ENCODE peak calls at places on chromosome 2, in five cellular contexts. P is right lobe of liver; B is activated CD4-positive, alpha-beta T cell treated with anti-CD3 and anti-CD28 coated beads for 4 hours; X is T-cell; R is sciatic nerve. F is an unnamed sample.

GRCh38 chr2:49251766-49252165 is 97.5 kb upstream of the FSHR start:
- DNase-seq in P (no peak), B (no peak), X (no peak), R (no peak), F (no peak)

GRCh38 chr2:181123798-181124217 is 143.4 kb downstream of the UBE2E3 start:
- DNase-seq in P (no peak), B (peak; percentile 48), X (peak; percentile 60), R (no peak), F (no peak)

GRCh38 chr2:182761903-182762302 is 45.8 kb downstream of the DNAJC10 start:
- DNase-seq in P (no peak), B (no peak), X (no peak), R (no peak), F (no peak)

GRCh38 chr2:227402959-227403358 is 15.2 kb upstream of the SCYGR1 start:
- DNase-seq in P (no peak), B (no peak), X (no peak), R (no peak), F (no peak)

GRCh38 chr2:231241755-231242507 is 43.5 kb downstream of the ARMC9 start:
- DNase-seq in P (peak; percentile 62), B (no peak), X (no peak), R (no peak), F (no peak)

GRCh38 chr2:79389475-79389874 is 123.4 kb upstream of the CTNNA2 start:
- DNase-seq in P (no peak), B (no peak), X (no peak), R (no peak), F (no peak)

GRCh38 chr2:220006152-220006551 is 378.7 kb downstream of the SLC4A3 start:
- DNase-seq in P (no peak), B (no peak), X (no peak), R (no peak), F (no peak)

GRCh38 chr2:101762451-101763171 is 65.1 kb downstream of the MAP4K4 start:
- DNase-seq in P (no peak), B (no peak), X (no peak), R (no peak), F (no peak)

GRCh38 chr2:39516347-39517101 is 79.4 kb upstream of the MAP4K3 start:
- DNase-seq in P (no peak), B (no peak), X (no peak), R (no peak), F (peak; percentile 68)

GRCh38 chr2:226452768-226453167 is 346.9 kb downstream of the IRS1 start:
- DNase-seq in P (no peak), B (no peak), X (no peak), R (no peak), F (no peak)

GRCh38 chr2:111659361-111660281 is 224.4 kb downstream of the ANAPC1 start:
- DNase-seq in P (peak; percentile 85), B (no peak), X (no peak), R (peak; percentile 83), F (peak; percentile 78)

GRCh38 chr2:4937550-4937949 is 754.6 kb upstream of the SOX11 start:
- DNase-seq in P (no peak), B (no peak), X (no peak), R (no peak), F (no peak)

GRCh38 chr2:211149731-211150130 is 593.3 kb downstream of the CPS1 start:
- DNase-seq in P (no peak), B (no peak), X (no peak), R (no peak), F (no peak)

GRCh38 chr2:241272298-241272721 is 43.2 kb downstream of the HDLBP start:
- DNase-seq in P (peak; percentile 66), B (no peak), X (peak; percentile 4), R (peak; percentile 68), F (peak; percentile 80)

GRCh38 chr2:60926751-60927568 is 45.6 kb downstream of the REL start:
- DNase-seq in P (no peak), B (no peak), X (no peak), R (no peak), F (no peak)

GRCh38 chr2:42448163-42448562 is 45.6 kb downstream of the KCNG3 start:
- DNase-seq in P (no peak), B (no peak), X (no peak), R (no peak), F (no peak)

GRCh38 chr2:120873958-120874357 is 138.3 kb downstream of the GLI2 start:
- DNase-seq in P (peak; percentile 21), B (no peak), X (no peak), R (no peak), F (peak; percentile 32)

GRCh38 chr2:65375723-65376122 is 56.7 kb downstream of the SPRED2 start:
- DNase-seq in P (no peak), B (no peak), X (no peak), R (no peak), F (no peak)

GRCh38 chr2:2826209-2826551 is 495.1 kb upstream of the MYT1L start:
- DNase-seq in P (no peak), B (no peak), X (no peak), R (no peak), F (no peak)

GRCh38 chr2:69169990-69170389 is 157.0 kb downstream of the ANTXR1 start:
- DNase-seq in P (no peak), B (no peak), X (no peak), R (no peak), F (no peak)

GRCh38 chr2:45498661-45499550 is 112.2 kb downstream of the SRBD1 start:
- DNase-seq in P (no peak), B (no peak), X (no peak), R (no peak), F (no peak)

GRCh38 chr2:104703669-104704068 is 150.2 kb upstream of the POU3F3 start:
- DNase-seq in P (no peak), B (no peak), X (no peak), R (no peak), F (no peak)

GRCh38 chr2:239137165-239137889 is 263.5 kb downstream of the HDAC4 start:
- DNase-seq in P (peak; percentile 56), B (no peak), X (peak; percentile 5), R (no peak), F (no peak)

GRCh38 chr2:5596848-5597247 is 95.3 kb upstream of the SOX11 start:
- DNase-seq in P (no peak), B (no peak), X (no peak), R (no peak), F (no peak)

GRCh38 chr2:47288864-47289263 is 114.1 kb upstream of the MSH2 start:
- DNase-seq in P (no peak), B (no peak), X (no peak), R (no peak), F (no peak)

GRCh38 chr2:126368778-126369177 is 287.2 kb upstream of the GYPC start:
- DNase-seq in P (no peak), B (no peak), X (no peak), R (peak; percentile 56), F (no peak)

GRCh38 chr2:145985517-145985916 is 1465.6 kb upstream of the ZEB2 start:
- DNase-seq in P (no peak), B (no peak), X (no peak), R (no peak), F (no peak)

GRCh38 chr2:40451926-40452605 is at the start of gene SLC8A1:
- DNase-seq in P (peak; percentile 59), B (no peak), X (no peak), R (no peak), F (peak; percentile 81)

GRCh38 chr2:38505779-38506178 is 96.9 kb downstream of the HNRNPLL start:
- DNase-seq in P (peak; percentile 62), B (no peak), X (no peak), R (peak; percentile 81), F (no peak)

GRCh38 chr2:85772019-85772745 is 18.4 kb downstream of the ATOH8 start:
- DNase-seq in P (peak; percentile 97), B (no peak), X (no peak), R (peak; percentile 99), F (peak; percentile 98)

GRCh38 chr2:162710282-162710891 is 128.2 kb downstream of the KCNH7 start:
- DNase-seq in P (peak; percentile 59), B (no peak), X (no peak), R (no peak), F (no peak)

GRCh38 chr2:241272722-241273551 is 42.5 kb downstream of the HDLBP start:
- DNase-seq in P (peak; percentile 80), B (peak; percentile 36), X (peak; percentile 14), R (peak; percentile 86), F (peak; percentile 89)

GRCh38 chr2:223600056-223600455 is 2.1 kb downstream of the SCG2 start:
- DNase-seq in P (no peak), B (no peak), X (no peak), R (no peak), F (no peak)

GRCh38 chr2:127153691-127154158 is 46.8 kb upstream of the BIN1 start:
- DNase-seq in P (no peak), B (no peak), X (no peak), R (peak; percentile 58), F (no peak)

GRCh38 chr2:26238301-26238958 is 6.0 kb downstream of the HADHA start:
- DNase-seq in P (no peak), B (no peak), X (no peak), R (no peak), F (no peak)

GRCh38 chr2:26938399-26938798 is 32.0 kb upstream of the MAPRE3 start:
- DNase-seq in P (no peak), B (no peak), X (no peak), R (no peak), F (no peak)

GRCh38 chr2:108853421-108853820 is 66.8 kb downstream of the CCDC138 start:
- DNase-seq in P (no peak), B (no peak), X (no peak), R (no peak), F (no peak)